ENCODE peak calls at places on chromosomes 4 and X, in ten cellular contexts. P is CD4-positive, alpha-beta T cell; I is astrocyte of the spinal cord; J is dermis microvascular lymphatic vessel endothelial cell; V is GM19239; Y is lung microvascular endothelial cell; E is memory B cell; W is HS-5; H is stimulated activated CD8-positive, alpha-beta memory T cell treated with anti-CD3 and anti-CD28 coated beads, Interleukin-2, amount 100 ng/mL, for 1 hour; G is DMS153. B is an unnamed sample.
A peak's percentile ranks its signal among the peaks of the same experiment; 100 is the strongest.

GRCh38 chr4:151688003-151688784 is 72.6 kb downstream of the GATB start:
- DNase-seq in I (no peak), H (no peak), V (no peak), Y (peak; percentile 57), G (no peak), E (no peak), J (peak; percentile 29), W (no peak), P (no peak), B (no peak)

GRCh38 chrX:10156199-10157031 is at the start of gene CLCN4:
- DNase-seq in J (peak; percentile 57), P (no peak), E (peak; percentile 25), I (no peak), G (no peak), H (no peak), V (no peak), Y (peak; percentile 50), W (no peak), B (no peak)

GRCh38 chr4:10011885-10012284 is 9.4 kb downstream of the SLC2A9 start:
- DNase-seq in V (no peak), Y (no peak), H (no peak), E (no peak), J (no peak), I (no peak), G (no peak), P (no peak), W (no peak), B (no peak)

GRCh38 chr4:164307262-164307661 is 446.7 kb upstream of the SMIM31 start:
- DNase-seq in Y (no peak), H (no peak), I (no peak), W (no peak), G (no peak), V (no peak), J (no peak), P (no peak), E (no peak), B (no peak)

GRCh38 chr4:47837582-47838294 is at the start of gene CORIN:
- DNase-seq in G (no peak), P (no peak), Y (no peak), J (no peak), H (no peak), I (no peak), V (no peak), W (no peak), E (no peak), B (no peak)

GRCh38 chr4:47349323-47349722 is 114.2 kb downstream of the COMMD8 start:
- DNase-seq in P (no peak), J (no peak), H (no peak), V (no peak), W (peak; percentile 56), I (peak; percentile 66), Y (no peak), G (no peak), E (no peak), B (no peak)

GRCh38 chr4:113756005-113756410 is 5.5 kb downstream of the CAMK2D start:
- DNase-seq in H (no peak), W (peak; percentile 75), E (no peak), P (no peak), J (peak; percentile 82), I (peak; percentile 83), V (no peak), Y (peak; percentile 77), G (no peak), B (no peak)

GRCh38 chr4:152591876-152592275 is 56.0 kb upstream of the FBXW7 start:
- DNase-seq in G (no peak), J (no peak), H (no peak), E (no peak), W (no peak), P (no peak), I (no peak), V (no peak), Y (no peak), B (no peak)

GRCh38 chrX:2748815-2749188 is 3.0 kb upstream of the XG start:
- DNase-seq in V (no peak), G (no peak), W (no peak), E (no peak), P (no peak), Y (no peak), H (no peak), J (no peak), I (no peak), B (no peak)

GRCh38 chrX:154419688-154420401 is 8.5 kb downstream of the TAFAZZIN start:
- DNase-seq in E (no peak), Y (peak; percentile 82), I (no peak), V (no peak), G (no peak), J (peak; percentile 66), P (no peak), H (no peak), W (no peak), B (no peak)

GRCh38 chr4:128288689-128289106 is 1.1 kb upstream of the PGRMC2 start:
- DNase-seq in G (peak; percentile 47), E (peak; percentile 18), W (no peak), I (peak; percentile 53), V (no peak), Y (peak; percentile 40), J (peak; percentile 41), H (no peak), P (peak; percentile 16), B (peak; percentile 35)

GRCh38 chrX:17689971-17690409 is 47.3 kb upstream of the SCML1 start:
- DNase-seq in G (peak; percentile 46), P (peak; percentile 19), V (peak; percentile 1), W (no peak), I (peak; percentile 77), J (peak; percentile 66), H (no peak), E (peak; percentile 0), Y (peak; percentile 81), B (peak; percentile 28)

GRCh38 chr4:108840426-108840975 is 77.6 kb upstream of the ETNPPL start:
- DNase-seq in Y (no peak), H (no peak), V (no peak), P (no peak), J (no peak), E (no peak), I (no peak), W (no peak), G (no peak), B (peak; percentile 19)